ENCODE peak calls at places on chromosomes 4 and X, in six cellular contexts. One of them, this sample, is unnamed.

GRCh38 chrX:41333744-41333993 is 293 bp upstream of the DDX3X start:
- DNase-seq in tibial nerve: peak; percentile 49
- DNase-seq in retinal pigment epithelial cell: peak; percentile 69
- DNase-seq in transverse colon: no peak
- DNase-seq in left ventricle myocardium inferior: no peak
- DNase-seq in BE2C: no peak
- DNase-seq in this sample: peak; percentile 63

GRCh38 chrX:39115166-39115565 is 313.9 kb downstream of the MID1IP1 start:
- DNase-seq in tibial nerve: no peak
- DNase-seq in retinal pigment epithelial cell: no peak
- DNase-seq in transverse colon: no peak
- DNase-seq in left ventricle myocardium inferior: no peak
- DNase-seq in BE2C: no peak
- DNase-seq in this sample: no peak

GRCh38 chr4:37389967-37390580 is 145.5 kb downstream of the NWD2 start:
- DNase-seq in tibial nerve: peak; percentile 71
- DNase-seq in retinal pigment epithelial cell: no peak
- DNase-seq in transverse colon: peak; percentile 31
- DNase-seq in left ventricle myocardium inferior: no peak
- DNase-seq in BE2C: peak; percentile 28
- DNase-seq in this sample: peak; percentile 13

GRCh38 chrX:24928114-24928513 is 87.7 kb downstream of the ARX start:
- DNase-seq in tibial nerve: no peak
- DNase-seq in retinal pigment epithelial cell: no peak
- DNase-seq in transverse colon: no peak
- DNase-seq in left ventricle myocardium inferior: no peak
- DNase-seq in BE2C: peak; percentile 4
- DNase-seq in this sample: no peak

GRCh38 chr4:96009720-96010119 is 169.8 kb downstream of the PDHA2 start:
- DNase-seq in tibial nerve: no peak
- DNase-seq in retinal pigment epithelial cell: peak; percentile 55
- DNase-seq in transverse colon: no peak
- DNase-seq in left ventricle myocardium inferior: no peak
- DNase-seq in BE2C: no peak
- DNase-seq in this sample: no peak

GRCh38 chr4:40744218-40744617 is 5.5 kb upstream of the NSUN7 start:
- DNase-seq in tibial nerve: no peak
- DNase-seq in retinal pigment epithelial cell: no peak
- DNase-seq in transverse colon: no peak
- DNase-seq in left ventricle myocardium inferior: no peak
- DNase-seq in BE2C: no peak
- DNase-seq in this sample: no peak

GRCh38 chrX:3094261-3094660 is 53.0 kb downstream of the ARSF start:
- DNase-seq in tibial nerve: no peak
- DNase-seq in retinal pigment epithelial cell: no peak
- DNase-seq in transverse colon: peak; percentile 9
- DNase-seq in left ventricle myocardium inferior: no peak
- DNase-seq in BE2C: no peak
- DNase-seq in this sample: no peak

GRCh38 chr4:81565137-81565870 is 93.6 kb upstream of the RASGEF1B start:
- DNase-seq in tibial nerve: peak; percentile 68
- DNase-seq in retinal pigment epithelial cell: no peak
- DNase-seq in transverse colon: peak; percentile 82
- DNase-seq in left ventricle myocardium inferior: peak; percentile 88
- DNase-seq in BE2C: no peak
- DNase-seq in this sample: no peak

GRCh38 chr4:76017056-76017686 is 6.1 kb downstream of the CXCL10 start:
- DNase-seq in tibial nerve: no peak
- DNase-seq in retinal pigment epithelial cell: no peak
- DNase-seq in transverse colon: no peak
- DNase-seq in left ventricle myocardium inferior: no peak
- DNase-seq in BE2C: no peak
- DNase-seq in this sample: no peak

GRCh38 chr4:155705664-155706063 is 39.0 kb downstream of the GUCY1A1 start:
- DNase-seq in tibial nerve: no peak
- DNase-seq in retinal pigment epithelial cell: peak; percentile 78
- DNase-seq in transverse colon: no peak
- DNase-seq in left ventricle myocardium inferior: no peak
- DNase-seq in BE2C: no peak
- DNase-seq in this sample: no peak

GRCh38 chrX:132837126-132837525 is 121.3 kb downstream of the HS6ST2 start:
- DNase-seq in tibial nerve: no peak
- DNase-seq in retinal pigment epithelial cell: peak; percentile 30
- DNase-seq in transverse colon: no peak
- DNase-seq in left ventricle myocardium inferior: no peak
- DNase-seq in BE2C: no peak
- DNase-seq in this sample: no peak

GRCh38 chr4:139814285-139815015 is 148.8 kb downstream of the MGST2 start:
- DNase-seq in tibial nerve: no peak
- DNase-seq in retinal pigment epithelial cell: peak; percentile 24
- DNase-seq in transverse colon: no peak
- DNase-seq in left ventricle myocardium inferior: no peak
- DNase-seq in BE2C: peak; percentile 37
- DNase-seq in this sample: no peak

GRCh38 chr4:97123573-97123972 is 1019.7 kb downstream of the STPG2 start:
- DNase-seq in tibial nerve: no peak
- DNase-seq in retinal pigment epithelial cell: no peak
- DNase-seq in transverse colon: no peak
- DNase-seq in left ventricle myocardium inferior: no peak
- DNase-seq in BE2C: no peak
- DNase-seq in this sample: no peak

GRCh38 chr4:82851902-82852750 is 38.8 kb downstream of the SEC31A start:
- DNase-seq in tibial nerve: no peak
- DNase-seq in retinal pigment epithelial cell: peak; percentile 9
- DNase-seq in transverse colon: no peak
- DNase-seq in left ventricle myocardium inferior: no peak
- DNase-seq in BE2C: no peak
- DNase-seq in this sample: no peak

GRCh38 chr4:60042941-60043340 is 1157.2 kb upstream of the ADGRL3 start:
- DNase-seq in tibial nerve: no peak
- DNase-seq in retinal pigment epithelial cell: no peak
- DNase-seq in transverse colon: no peak
- DNase-seq in left ventricle myocardium inferior: no peak
- DNase-seq in BE2C: no peak
- DNase-seq in this sample: no peak

GRCh38 chr4:5370286-5370685 is 319.0 kb downstream of the STK32B start:
- DNase-seq in tibial nerve: no peak
- DNase-seq in retinal pigment epithelial cell: no peak
- DNase-seq in transverse colon: no peak
- DNase-seq in left ventricle myocardium inferior: no peak
- DNase-seq in BE2C: no peak
- DNase-seq in this sample: no peak

GRCh38 chr4:156598138-156598681 is 373.4 kb downstream of the PDGFC start:
- DNase-seq in tibial nerve: no peak
- DNase-seq in retinal pigment epithelial cell: peak; percentile 89
- DNase-seq in transverse colon: no peak
- DNase-seq in left ventricle myocardium inferior: no peak
- DNase-seq in BE2C: no peak
- DNase-seq in this sample: no peak

GRCh38 chr4:8472689-8473197 is 32.2 kb downstream of the TRMT44 start:
- DNase-seq in tibial nerve: peak; percentile 34
- DNase-seq in retinal pigment epithelial cell: no peak
- DNase-seq in transverse colon: no peak
- DNase-seq in left ventricle myocardium inferior: no peak
- DNase-seq in BE2C: no peak
- DNase-seq in this sample: peak; percentile 99

GRCh38 chrX:115562492-115562872 is 1.5 kb downstream of the PLS3 start:
- DNase-seq in tibial nerve: no peak
- DNase-seq in retinal pigment epithelial cell: no peak
- DNase-seq in transverse colon: no peak
- DNase-seq in left ventricle myocardium inferior: no peak
- DNase-seq in BE2C: peak; percentile 21
- DNase-seq in this sample: no peak

GRCh38 chrX:134998246-134998645 is 7.5 kb downstream of the SMIM10 start:
- DNase-seq in tibial nerve: no peak
- DNase-seq in retinal pigment epithelial cell: no peak
- DNase-seq in transverse colon: no peak
- DNase-seq in left ventricle myocardium inferior: no peak
- DNase-seq in BE2C: no peak
- DNase-seq in this sample: no peak

GRCh38 chr4:27861802-27862201 is 1001.2 kb downstream of the STIM2 start:
- DNase-seq in tibial nerve: no peak
- DNase-seq in retinal pigment epithelial cell: no peak
- DNase-seq in transverse colon: no peak
- DNase-seq in left ventricle myocardium inferior: no peak
- DNase-seq in BE2C: no peak
- DNase-seq in this sample: peak; percentile 39

GRCh38 chr4:181475781-181476180 is 767.4 kb upstream of the TENM3 start:
- DNase-seq in tibial nerve: no peak
- DNase-seq in retinal pigment epithelial cell: no peak
- DNase-seq in transverse colon: no peak
- DNase-seq in left ventricle myocardium inferior: no peak
- DNase-seq in BE2C: no peak
- DNase-seq in this sample: no peak

GRCh38 chr4:122798101-122798500 is 28.5 kb upstream of the FGF2 start:
- DNase-seq in tibial nerve: peak; percentile 26
- DNase-seq in retinal pigment epithelial cell: no peak
- DNase-seq in transverse colon: no peak
- DNase-seq in left ventricle myocardium inferior: peak; percentile 45
- DNase-seq in BE2C: no peak
- DNase-seq in this sample: peak; percentile 96

GRCh38 chr4:127846061-127846460 is 34.6 kb upstream of the PLK4 start:
- DNase-seq in tibial nerve: no peak
- DNase-seq in retinal pigment epithelial cell: no peak
- DNase-seq in transverse colon: no peak
- DNase-seq in left ventricle myocardium inferior: no peak
- DNase-seq in BE2C: no peak
- DNase-seq in this sample: no peak

GRCh38 chr4:56690393-56690971 is 9.4 kb upstream of the HOPX start:
- DNase-seq in tibial nerve: no peak
- DNase-seq in retinal pigment epithelial cell: no peak
- DNase-seq in transverse colon: no peak
- DNase-seq in left ventricle myocardium inferior: no peak
- DNase-seq in BE2C: no peak
- DNase-seq in this sample: no peak
- TF ChIP-seq CTCF in tibial nerve: no peak
- TF ChIP-seq CTCF in retinal pigment epithelial cell: peak; percentile 12
- TF ChIP-seq CTCF in transverse colon: no peak
- TF ChIP-seq CTCF in left ventricle myocardium inferior: no peak
- TF ChIP-seq CTCF in BE2C: no peak
- TF ChIP-seq CTCF in this sample: no peak

GRCh38 chr4:109690690-109691410 is 12.4 kb downstream of the CASP6 start:
- DNase-seq in tibial nerve: no peak
- DNase-seq in retinal pigment epithelial cell: no peak
- DNase-seq in transverse colon: no peak
- DNase-seq in left ventricle myocardium inferior: no peak
- DNase-seq in BE2C: no peak
- DNase-seq in this sample: no peak

GRCh38 chr4:109691411-109691920 is 11.8 kb downstream of the CASP6 start:
- DNase-seq in tibial nerve: no peak
- DNase-seq in retinal pigment epithelial cell: no peak
- DNase-seq in transverse colon: no peak
- DNase-seq in left ventricle myocardium inferior: no peak
- DNase-seq in BE2C: no peak
- DNase-seq in this sample: no peak
- H3K4me3 ChIP-seq in tibial nerve: no peak overlapping the region
- H3K4me3 ChIP-seq in retinal pigment epithelial cell: no peak overlapping the region
- H3K4me3 ChIP-seq in transverse colon: no peak overlapping the region
- H3K4me3 ChIP-seq in left ventricle myocardium inferior: no peak overlapping the region
- H3K4me3 ChIP-seq in BE2C: no peak overlapping the region
- H3K4me3 ChIP-seq in this sample: no peak overlapping the region

DNA sequence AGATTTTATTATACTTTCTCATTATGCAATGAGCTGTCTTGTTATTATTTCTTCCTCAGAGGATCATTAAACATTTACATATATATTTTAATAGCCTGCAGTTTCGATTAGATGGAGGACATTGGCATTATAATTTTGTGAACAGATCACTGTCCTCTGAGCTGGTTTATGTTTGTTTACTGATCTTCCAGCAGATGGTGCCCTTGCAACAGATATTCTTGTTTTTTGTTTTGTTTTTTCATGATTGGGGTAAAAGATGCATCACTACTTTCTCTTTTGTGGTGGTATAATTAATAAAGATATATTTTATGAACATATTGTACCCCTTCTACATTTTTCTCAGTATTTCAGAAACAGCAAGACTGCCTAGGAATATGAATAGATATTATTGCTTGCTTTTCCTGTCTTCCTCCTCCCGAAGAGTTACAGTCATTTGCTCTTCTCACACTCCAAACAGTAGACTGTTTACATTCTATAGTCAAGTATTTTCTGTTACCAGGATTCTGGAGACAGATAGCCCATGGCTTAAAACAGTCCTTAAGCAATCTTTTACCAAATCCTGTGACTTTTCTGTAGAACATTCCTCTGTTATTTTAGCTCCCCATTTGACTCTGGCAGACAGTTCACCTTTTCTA is 905.2 kb downstream of the TRAM1L1 start:
- DNase-seq in tibial nerve: no peak
- DNase-seq in retinal pigment epithelial cell: no peak
- DNase-seq in transverse colon: no peak
- DNase-seq in left ventricle myocardium inferior: no peak
- DNase-seq in BE2C: no peak
- DNase-seq in this sample: no peak
- TF ChIP-seq CTCF in tibial nerve: peak; percentile 19
- TF ChIP-seq CTCF in retinal pigment epithelial cell: peak; percentile 55
- TF ChIP-seq CTCF in transverse colon: peak; percentile 13
- TF ChIP-seq CTCF in left ventricle myocardium inferior: peak; percentile 36
- TF ChIP-seq CTCF in BE2C: peak; percentile 64
- TF ChIP-seq CTCF in this sample: no peak

GRCh38 chrX:37684918-37685317 is 673 bp upstream of the XK start:
- DNase-seq in tibial nerve: no peak
- DNase-seq in retinal pigment epithelial cell: no peak
- DNase-seq in transverse colon: no peak
- DNase-seq in left ventricle myocardium inferior: no peak
- DNase-seq in BE2C: no peak
- DNase-seq in this sample: no peak
- H3K4me3 ChIP-seq in tibial nerve: no peak overlapping the region
- H3K4me3 ChIP-seq in retinal pigment epithelial cell: no peak overlapping the region
- H3K4me3 ChIP-seq in transverse colon: no peak overlapping the region
- H3K4me3 ChIP-seq in left ventricle myocardium inferior: peak overlapping the region; percentile 66
- H3K4me3 ChIP-seq in BE2C: no peak overlapping the region
- H3K4me3 ChIP-seq in this sample: no peak overlapping the region

GRCh38 chrX:45233541-45233940 is 32.9 kb upstream of the DIPK2B start:
- DNase-seq in tibial nerve: no peak
- DNase-seq in retinal pigment epithelial cell: no peak
- DNase-seq in transverse colon: no peak
- DNase-seq in left ventricle myocardium inferior: no peak
- DNase-seq in BE2C: no peak
- DNase-seq in this sample: no peak

GRCh38 chrX:45232139-45232538 is 31.5 kb upstream of the DIPK2B start:
- DNase-seq in tibial nerve: no peak
- DNase-seq in retinal pigment epithelial cell: no peak
- DNase-seq in transverse colon: no peak
- DNase-seq in left ventricle myocardium inferior: no peak
- DNase-seq in BE2C: no peak
- DNase-seq in this sample: no peak

GRCh38 chrX:45229348-45229747 is 28.7 kb upstream of the DIPK2B start:
- DNase-seq in tibial nerve: no peak
- DNase-seq in retinal pigment epithelial cell: no peak
- DNase-seq in transverse colon: no peak
- DNase-seq in left ventricle myocardium inferior: no peak
- DNase-seq in BE2C: no peak
- DNase-seq in this sample: no peak

GRCh38 chrX:45228126-45228525 is 27.4 kb upstream of the DIPK2B start:
- DNase-seq in tibial nerve: no peak
- DNase-seq in retinal pigment epithelial cell: no peak
- DNase-seq in transverse colon: no peak
- DNase-seq in left ventricle myocardium inferior: no peak
- DNase-seq in BE2C: no peak
- DNase-seq in this sample: no peak

GRCh38 chrX:45230410-45230809 is 29.7 kb upstream of the DIPK2B start:
- DNase-seq in tibial nerve: no peak
- DNase-seq in retinal pigment epithelial cell: no peak
- DNase-seq in transverse colon: no peak
- DNase-seq in left ventricle myocardium inferior: no peak
- DNase-seq in BE2C: no peak
- DNase-seq in this sample: no peak
- TF ChIP-seq CTCF in tibial nerve: no peak
- TF ChIP-seq CTCF in retinal pigment epithelial cell: no peak
- TF ChIP-seq CTCF in transverse colon: no peak
- TF ChIP-seq CTCF in left ventricle myocardium inferior: no peak
- TF ChIP-seq CTCF in BE2C: no peak
- TF ChIP-seq CTCF in this sample: no peak